ENCODE peak calls at places on chromosome X, in four cellular contexts. R is mammary epithelial cell, J is glomerular endothelial cell, P is NCI-H1092. K is an unnamed sample.
A peak's percentile ranks its signal among the peaks of the same experiment; 100 is the strongest.

GRCh38 chrX:120269379-120270035 is 18.9 kb downstream of the ZBTB33 start:
- DNase-seq in R (peak; percentile 71), J (no peak), P (no peak), K (no peak)

GRCh38 chrX:102883491-102883890 is 53.6 kb upstream of the RAB40AL start:
- DNase-seq in P (no peak), J (no peak), R (peak; percentile 2), K (no peak)

GRCh38 chrX:19889582-19890342 is 2.4 kb upstream of the SH3KBP1 start:
- DNase-seq in J (no peak), P (no peak), R (peak; percentile 76), K (peak; percentile 63)

GRCh38 chrX:154300815-154301214 is 5.2 kb downstream of the TKTL1 start:
- DNase-seq in R (no peak), J (no peak), P (no peak), K (no peak)

GRCh38 chrX:115625577-115626301 is 64.8 kb downstream of the PLS3 start:
- DNase-seq in P (no peak), R (peak; percentile 47), J (no peak), K (no peak)

GRCh38 chrX:41293269-41293668 is 40.7 kb upstream of the DDX3X start:
- DNase-seq in J (no peak), R (no peak), P (no peak), K (peak; percentile 25)

GRCh38 chrX:136761410-136761809 is 19.3 kb downstream of the ARHGEF6 start:
- DNase-seq in R (no peak), J (no peak), P (no peak), K (no peak)

GRCh38 chrX:94901849-94902248 is 1227.8 kb downstream of the FAM133A start:
- DNase-seq in R (no peak), J (no peak), P (no peak), K (no peak)

GRCh38 chrX:84170931-84171330 is 17.1 kb downstream of the RPS6KA6 start:
- DNase-seq in P (no peak), R (no peak), J (no peak), K (no peak)

GRCh38 chrX:27890611-27891010 is 82.8 kb downstream of the MAGEB10 start:
- DNase-seq in J (peak; percentile 54), R (peak; percentile 73), P (no peak), K (peak; percentile 79)

GRCh38 chrX:129984196-129984962 is 1.9 kb downstream of the BCORL1 start:
- DNase-seq in J (no peak), P (no peak), R (no peak), K (no peak)

GRCh38 chrX:85619962-85620361 is 240.5 kb upstream of the POF1B start:
- DNase-seq in P (no peak), J (no peak), R (no peak), K (peak; percentile 5)

GRCh38 chrX:136781180-136781797 is 557 bp upstream of the ARHGEF6 start:
- DNase-seq in P (no peak), R (no peak), J (no peak), K (no peak)

GRCh38 chrX:118254611-118255010 is 91.3 kb upstream of the WDR44 start:
- DNase-seq in P (peak; percentile 45), R (peak; percentile 26), J (peak; percentile 41), K (no peak)